ENCODE peak calls at places on chromosomes 6 and 20, in four cellular contexts. W, H, U and R are unnamed samples. For H3K4me1, H3K9me3 and H3K36me3, the result is how much of the 10 kb centered on the place peaks cover.

GRCh38 chr6:116215414-116215813 is 38.5 kb downstream of the TSPYL4 start:
- DNase-seq in W (no peak), H (no peak), U (no peak), R (no peak)

GRCh38 chr6:98560418-98560817 is 274.0 kb upstream of the POU3F2 start:
- DNase-seq in W (no peak), H (no peak), U (no peak), R (no peak)

GRCh38 chr20:49490689-49491088 is 8.2 kb upstream of the KCNB1 start:
- DNase-seq in W (no peak), H (no peak), U (no peak), R (no peak)

GRCh38 chr20:58597021-58597940 is 53.8 kb upstream of the STX16 start:
- DNase-seq in W (no peak), H (no peak), U (no peak), R (no peak)

GRCh38 chr6:10555625-10556309 is 34.6 kb downstream of the GCNT2 start:
- DNase-seq in W (peak), H (peak), U (peak), R (peak)

GRCh38 chr6:436308-437041 is 44.9 kb downstream of the IRF4 start:
- DNase-seq in W (no peak), H (peak), U (no peak), R (no peak)

GRCh38 chr20:52791091-52791490 is 181.1 kb upstream of the TSHZ2 start:
- DNase-seq in W (no peak), H (no peak), U (no peak), R (no peak)

GRCh38 chr6:44489912-44490604 is 102.6 kb downstream of the CDC5L start:
- DNase-seq in W (peak), H (no peak), U (no peak), R (peak)

GRCh38 chr20:19964289-19965263 is 52.6 kb upstream of the NAA20 start:
- DNase-seq in W (peak), H (peak), U (no peak), R (peak)

GRCh38 chr6:127347188-127347587 is 3.8 kb upstream of the ECHDC1 start:
- DNase-seq in W (no peak), H (no peak), U (no peak), R (no peak)

GRCh38 chr6:115891111-115891669 is 169.5 kb downstream of the FRK start:
- DNase-seq in W (no peak), H (no peak), U (no peak), R (no peak)

GRCh38 chr6:33061987-33062386 is 11.5 kb downstream of the HLA-DPA1 start:
- DNase-seq in W (no peak), H (no peak), U (no peak), R (no peak)

GRCh38 chr6:47160702-47161101 is 118.6 kb upstream of the ADGRF1 start:
- DNase-seq in W (no peak), H (no peak), U (no peak), R (no peak)

GRCh38 chr20:48716086-48716485 is 111.7 kb downstream of the PREX1 start:
- DNase-seq in W (no peak), H (no peak), U (no peak), R (no peak)

GRCh38 chr6:16670183-16670582 is 91.1 kb downstream of the ATXN1 start:
- DNase-seq in W (peak), H (peak), U (no peak), R (no peak)

GRCh38 chr20:11895832-11896484 is 21.7 kb upstream of the BTBD3 start:
- DNase-seq in W (no peak), H (no peak), U (no peak), R (peak)

GRCh38 chr6:166483026-166483425 is 100.3 kb upstream of the MPC1 start:
- DNase-seq in W (no peak), H (no peak), U (no peak), R (no peak)

GRCh38 chr6:69901361-69901760 is 35.0 kb downstream of the COL19A1 start:
- DNase-seq in W (no peak), H (no peak), U (no peak), R (peak)

GRCh38 chr6:98107801-98108200 is 726.6 kb upstream of the POU3F2 start:
- DNase-seq in W (no peak), H (no peak), U (no peak), R (no peak)

DNA sequence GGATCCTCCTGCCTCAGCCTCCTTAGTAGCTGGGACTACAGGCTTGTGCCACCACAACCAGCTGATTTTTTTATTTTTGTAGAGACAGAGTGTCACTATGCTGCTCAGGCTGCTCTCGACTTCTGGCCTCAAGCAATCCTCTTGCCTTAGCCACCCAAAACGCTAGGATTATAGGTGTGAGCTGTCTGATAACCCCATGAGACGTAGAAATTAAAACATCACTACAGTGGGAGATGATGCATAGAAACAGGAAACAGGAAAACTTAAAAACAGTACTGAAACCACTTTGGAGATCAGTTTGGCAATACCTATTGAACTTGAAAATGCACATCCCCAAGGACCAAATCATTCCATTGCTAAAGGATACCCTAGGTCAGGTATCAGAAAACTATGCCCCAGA is 10.8 kb downstream of the SENP6 start:
- DNase-seq in W (no peak), H (no peak), U (no peak), R (no peak)
- H3K4me1 ChIP-seq in W (half or more), H (half or more), U (under half), R (under half)

GRCh38 chr6:170137176-170137891 is 153.5 kb downstream of the DLL1 start:
- DNase-seq in W (peak), H (peak), U (no peak), R (no peak)
- H3K9me3 ChIP-seq in W (under half), H (under half), U (under half), R (under half)

GRCh38 chr6:131613296-131613925 is 14.6 kb downstream of the MED23 start:
- DNase-seq in W (no peak), H (no peak), U (no peak), R (no peak)
- H3K36me3 ChIP-seq in W (under half), H (half or more), U (under half), R (half or more)

GRCh38 chr20:50876063-50876685 is 55.1 kb downstream of the ADNP start:
- DNase-seq in W (no peak), H (no peak), U (no peak), R (no peak)
- H3K4me1 ChIP-seq in W (under half), H (under half), U (under half), R (under half)

GRCh38 chr6:88661136-88661535 is 302.3 kb downstream of the RNGTT start:
- DNase-seq in W (no peak), H (no peak), U (no peak), R (no peak)

GRCh38 chr6:88663801-88664200 is 299.6 kb downstream of the RNGTT start:
- DNase-seq in W (no peak), H (no peak), U (no peak), R (no peak)

GRCh38 chr6:88665131-88665530 is 298.3 kb downstream of the RNGTT start:
- DNase-seq in W (no peak), H (no peak), U (no peak), R (no peak)

GRCh38 chr6:88662653-88663174 is 300.7 kb downstream of the RNGTT start:
- DNase-seq in W (no peak), H (no peak), U (no peak), R (no peak)

GRCh38 chr6:88662163-88662580 is 301.2 kb downstream of the RNGTT start:
- DNase-seq in W (peak), H (no peak), U (no peak), R (no peak)
- H3K9me3 ChIP-seq in W (under half), H (under half), U (under half), R (under half)

DNA sequence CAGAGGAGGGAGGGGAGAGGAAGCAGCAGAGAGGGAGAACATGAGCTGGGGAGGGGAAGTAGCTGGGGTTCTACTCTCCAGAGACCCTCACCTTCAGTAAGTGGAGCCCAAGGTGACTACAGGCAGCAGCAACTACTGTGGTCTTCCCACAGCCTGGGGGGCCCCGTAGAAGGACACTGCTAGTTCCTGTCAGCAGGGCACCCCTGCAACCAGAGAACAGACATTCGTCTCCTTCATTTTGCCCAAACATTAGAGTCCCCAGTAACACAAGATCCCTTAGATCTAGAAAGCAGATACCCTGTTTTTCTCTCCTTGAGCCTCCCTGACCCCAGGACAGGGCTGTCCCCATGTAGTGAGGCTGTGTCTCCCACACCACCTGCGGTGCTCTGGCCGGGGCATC is 8.2 kb downstream of the GNMT start:
- DNase-seq in W (no peak), H (no peak), U (no peak), R (no peak)
- H3K36me3 ChIP-seq in W (under half), H (half or more), U (half or more), R (under half)

DNA sequence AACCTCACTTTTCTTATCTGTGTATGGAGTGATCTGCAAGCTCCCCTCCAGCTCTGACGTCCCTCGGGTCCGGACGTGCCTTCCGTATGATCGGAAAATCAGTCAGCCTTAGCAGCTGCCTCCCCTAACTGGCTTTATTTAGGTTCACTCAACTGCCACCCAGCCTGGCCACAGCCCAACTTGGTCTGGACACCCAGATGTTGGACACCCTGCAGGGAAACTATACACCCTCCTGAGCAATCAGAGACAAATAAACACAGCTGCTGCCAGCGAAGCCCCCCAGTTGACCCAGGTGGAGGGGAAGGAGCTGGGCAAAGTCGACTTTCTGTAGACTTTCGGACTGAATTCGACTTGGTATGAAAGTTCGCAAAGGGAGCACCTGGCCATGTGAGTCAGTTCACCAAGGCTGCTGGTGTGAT is 28.9 kb downstream of the TBC1D7 start:
- DNase-seq in W (no peak), H (no peak), U (no peak), R (peak)
- H3K4me1 ChIP-seq in W (under half), H (under half), U (under half), R (under half)

DNA sequence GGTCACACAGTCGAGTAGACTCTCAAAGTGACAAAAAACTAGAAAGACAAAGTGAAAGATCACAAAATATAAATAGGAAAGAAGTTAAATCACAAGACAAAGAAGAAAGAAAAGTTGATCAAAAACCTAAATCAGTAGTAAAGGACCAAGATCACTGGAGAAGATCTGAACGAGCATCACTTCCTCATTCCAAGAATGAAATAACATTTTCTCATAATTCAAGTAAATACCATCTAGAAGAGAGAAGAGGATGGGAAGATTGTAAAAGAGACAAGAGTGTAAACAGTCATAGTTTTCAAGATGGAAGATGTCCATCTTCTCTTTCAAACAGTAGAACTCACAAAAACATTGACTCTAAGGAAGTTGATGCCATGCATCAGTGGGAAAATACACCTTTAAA is 31.6 kb upstream of the GJA10 start:
- DNase-seq in W (no peak), H (no peak), U (no peak), R (no peak)
- H3K9me3 ChIP-seq in W (under half), H (under half), U (under half), R (under half)

DNA sequence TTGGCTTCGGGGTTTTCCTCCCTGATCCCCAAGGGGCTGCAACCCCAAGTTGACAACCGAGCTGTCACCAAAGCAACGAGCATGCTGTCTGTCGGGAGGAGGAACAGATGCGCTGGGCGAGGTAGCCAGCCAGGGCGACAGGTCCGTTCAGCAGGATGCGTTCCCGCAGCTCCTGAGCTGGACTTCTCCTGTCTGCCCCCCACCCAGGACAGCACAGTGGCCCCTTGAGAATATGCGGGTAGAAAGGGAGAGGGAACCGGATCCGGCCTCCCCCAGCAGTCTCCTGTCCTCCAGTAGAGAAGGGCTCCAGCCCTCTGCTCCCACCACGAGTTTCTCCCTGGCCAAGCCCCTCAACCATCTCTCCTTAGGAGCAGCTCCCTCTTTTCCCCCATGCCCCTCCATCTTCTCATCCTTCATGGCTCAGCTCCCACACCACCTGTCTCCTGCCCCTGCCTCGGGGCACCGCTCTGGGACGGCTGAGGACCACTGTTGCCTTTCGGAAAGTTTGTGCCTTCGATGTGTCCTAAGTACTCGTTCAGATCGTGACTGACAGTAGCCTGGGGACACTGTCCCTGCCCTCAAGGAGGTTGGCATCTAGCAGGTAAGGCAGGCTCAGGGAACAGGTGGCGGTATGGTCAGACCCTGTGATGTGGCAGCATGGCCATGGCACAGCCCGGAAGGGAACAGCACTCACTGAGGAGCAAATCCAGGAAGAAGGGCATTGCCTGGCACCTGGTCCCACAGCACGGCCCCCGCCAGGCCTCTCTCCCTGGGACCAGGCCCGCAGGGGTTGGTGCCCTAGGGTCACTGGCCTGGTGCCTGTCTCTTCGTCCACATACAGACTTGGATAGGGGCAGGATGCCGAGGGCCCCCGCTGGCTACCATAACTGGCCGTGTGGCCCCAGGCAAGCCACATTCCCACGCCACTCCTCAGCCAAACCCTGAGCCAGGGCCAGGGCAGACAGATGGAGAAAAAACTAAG is 96.3 kb downstream of the ASXL1 start:
- DNase-seq in W (no peak), H (peak), U (no peak), R (no peak)
- H3K36me3 ChIP-seq in W (under half), H (under half), U (under half), R (under half)

GRCh38 chr6:91476000-91476399 is 889.1 kb upstream of the MAP3K7 start:
- DNase-seq in W (peak), H (no peak), U (no peak), R (peak)

GRCh38 chr6:91483415-91483814 is 896.5 kb upstream of the MAP3K7 start:
- DNase-seq in W (no peak), H (no peak), U (no peak), R (no peak)

GRCh38 chr6:91482498-91482897 is 895.6 kb upstream of the MAP3K7 start:
- DNase-seq in W (no peak), H (no peak), U (no peak), R (no peak)

GRCh38 chr6:91477688-91478087 is 890.8 kb upstream of the MAP3K7 start:
- DNase-seq in W (no peak), H (no peak), U (no peak), R (no peak)

DNA sequence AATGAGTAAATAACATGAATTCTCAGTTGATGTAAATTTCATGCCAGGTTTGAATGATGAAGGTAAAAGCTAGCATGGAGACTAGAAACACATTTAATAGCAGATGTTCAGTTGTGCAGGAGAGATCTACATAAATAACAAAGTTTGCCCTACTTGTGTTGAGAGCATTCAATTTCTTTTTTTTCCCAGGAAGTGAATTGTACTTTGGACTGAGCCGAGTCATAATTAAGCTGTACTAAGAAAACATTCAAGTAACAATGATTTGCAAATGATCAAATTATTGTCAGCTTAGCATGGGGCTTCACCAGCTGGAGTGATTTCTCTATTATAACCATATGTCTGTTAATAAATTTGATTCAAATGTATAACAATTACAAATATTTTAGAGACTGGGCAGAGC is 893.5 kb upstream of the MAP3K7 start:
- DNase-seq in W (no peak), H (no peak), U (no peak), R (no peak)
- H3K4me1 ChIP-seq in W (under half), H (under half), U (under half), R (under half)